ENCODE peak calls at places on chromosome 14, in eight cellular contexts. H is substantia nigra, M is GM04503, W is heart left ventricle, J is kidney tubule cell, F is anterior cingulate cortex, L is A549, G is NCI-H510A treated with DMSO at 0.1 percent for 48 hours. E is an unnamed sample.

GRCh38 chr14:22918519-22918808 is 485 bp downstream of the RBM23 start:
- DNase-seq in H (no peak), M (no peak), W (peak; percentile 30), J (peak; percentile 20), F (no peak), L (no peak), G (peak; percentile 64), E (no peak)

GRCh38 chr14:24368562-24369252 is 723 bp downstream of the NFATC4 start:
- DNase-seq in H (peak; percentile 45), M (peak; percentile 54), W (peak; percentile 63), J (no peak), F (peak; percentile 60), L (no peak), G (peak; percentile 47), E (no peak)

GRCh38 chr14:104865069-104865630 is at the start of gene CEP170B:
- DNase-seq in H (peak; percentile 35), M (no peak), W (peak; percentile 46), J (peak; percentile 68), F (peak; percentile 37), L (peak; percentile 39), G (peak; percentile 29), E (no peak)

GRCh38 chr14:104356738-104357688 is 218.6 kb downstream of the KIF26A start:
- DNase-seq in H (no peak), M (no peak), W (no peak), J (no peak), F (no peak), L (no peak), G (no peak), E (no peak)

GRCh38 chr14:101588286-101588975 is 27.1 kb downstream of the DIO3 start:
- DNase-seq in H (no peak), M (no peak), W (no peak), J (no peak), F (no peak), L (no peak), G (no peak), E (no peak)

GRCh38 chr14:76006253-76006652 is 20.7 kb downstream of the IFT43 start:
- DNase-seq in H (no peak), M (no peak), W (no peak), J (no peak), F (no peak), L (no peak), G (no peak), E (no peak)

GRCh38 chr14:60971271-60971670 is 9.6 kb downstream of the TRMT5 start:
- DNase-seq in H (no peak), M (no peak), W (no peak), J (no peak), F (no peak), L (no peak), G (no peak), E (no peak)

GRCh38 chr14:91405724-91406435 is 11.7 kb downstream of the CCDC88C start:
- DNase-seq in H (no peak), M (no peak), W (no peak), J (no peak), F (no peak), L (no peak), G (no peak), E (no peak)

GRCh38 chr14:100199240-100199860 is 39.6 kb upstream of the YY1 start:
- DNase-seq in H (no peak), M (no peak), W (no peak), J (no peak), F (no peak), L (no peak), G (no peak), E (no peak)

GRCh38 chr14:20356422-20356821 is 13.0 kb downstream of the PARP2 start:
- DNase-seq in H (no peak), M (no peak), W (no peak), J (peak; percentile 62), F (no peak), L (no peak), G (no peak), E (no peak)

GRCh38 chr14:91317381-91318313 is 73.1 kb upstream of the GPR68 start:
- DNase-seq in H (no peak), M (no peak), W (peak; percentile 79), J (peak; percentile 63), F (no peak), L (no peak), G (no peak), E (peak; percentile 59)

GRCh38 chr14:20632831-20633771 is 8.4 kb downstream of the OR6S1 start:
- DNase-seq in H (no peak), M (no peak), W (no peak), J (peak; percentile 91), F (no peak), L (peak; percentile 96), G (peak; percentile 56), E (no peak)

GRCh38 chr14:68165274-68165843 is 345.8 kb downstream of the RAD51B start:
- DNase-seq in H (no peak), M (no peak), W (no peak), J (no peak), F (no peak), L (peak; percentile 61), G (no peak), E (no peak)